ENCODE peak calls at places on chromosomes 3 and 15, in nine cellular contexts. D is HTR-8/SVneo; L is CD4-positive, alpha-beta memory T cell; B is Ammon's horn; N is RCC 7860; S is EL; W is activated T-cell treated with anti-CD3 and anti-CD28 coated beads for 48 hours; I is stimulated activated CD4-positive, alpha-beta T cell treated with anti-CD3 and anti-CD28 coated beads, Interleukin-4, amount 100 ng/mL, for 48 hours; E is fibroblast of pulmonary artery. R is an unnamed sample.

GRCh38 chr15:96073908-96074307 is 256.6 kb upstream of the NR2F2 start:
- DNase-seq in W (no peak), L (no peak), D (no peak), I (no peak), B (no peak), E (no peak), N (no peak), S (no peak), R (no peak)

GRCh38 chr15:69480932-69481331 is 28.3 kb downstream of the RPLP1 start:
- DNase-seq in E (no peak), B (no peak), D (no peak), N (no peak), I (no peak), L (no peak), W (no peak), S (no peak), R (no peak)

GRCh38 chr3:40615110-40615915 is 90.6 kb downstream of the ZNF621 start:
- DNase-seq in I (no peak), L (no peak), D (no peak), W (no peak), S (no peak), B (peak), E (no peak), N (no peak), R (no peak)

GRCh38 chr15:70181626-70182255 is 84.0 kb upstream of the TLE3 start:
- DNase-seq in L (no peak), W (no peak), I (no peak), D (no peak), E (no peak), B (no peak), N (no peak), S (no peak), R (no peak)

GRCh38 chr3:40267940-40268707 is 41.4 kb upstream of the EIF1B start:
- DNase-seq in E (no peak), S (peak), L (no peak), B (no peak), W (no peak), N (no peak), D (no peak), I (no peak), R (no peak)

GRCh38 chr3:186697510-186697909 is 19.6 kb upstream of the KNG1 start:
- DNase-seq in D (no peak), N (no peak), I (no peak), L (no peak), E (no peak), B (no peak), S (no peak), W (no peak), R (no peak)

GRCh38 chr3:147521646-147522045 is 112.5 kb downstream of the ZIC1 start:
- DNase-seq in I (no peak), B (peak), W (no peak), L (no peak), S (peak), E (peak), D (no peak), N (no peak), R (no peak)

GRCh38 chr3:195010551-195011100 is 260.3 kb downstream of the XXYLT1 start:
- DNase-seq in W (no peak), I (no peak), E (no peak), B (no peak), L (no peak), N (no peak), S (no peak), D (no peak), R (no peak)

GRCh38 chr3:20080956-20081554 is 40.8 kb downstream of the KAT2B start:
- DNase-seq in I (no peak), E (peak), N (peak), S (no peak), B (peak), W (no peak), D (peak), L (no peak), R (peak)

GRCh38 chr15:66654718-66655375 is 47.2 kb upstream of the SMAD6 start:
- DNase-seq in B (no peak), I (peak), W (peak), E (no peak), L (peak), S (no peak), N (no peak), D (no peak), R (peak)

R was measured in activated CD4-positive, alpha-beta T cell treated with anti-CD3 and anti-CD28 coated beads for 36 hours.